ENCODE peak calls at places on chromosomes 13 and 19, in eight cellular contexts. One of them, this sample, is unnamed. For H3K4me1, the result is how much of the 10 kb centered on the place peaks cover.

GRCh38 chr13:40672310-40673060 is 6.0 kb upstream of the FOXO1 start:
- DNase-seq in adrenal gland: no peak
- DNase-seq in body of pancreas: peak
- DNase-seq in uterus: no peak
- DNase-seq in tibial nerve: no peak
- DNase-seq in transverse colon: no peak
- DNase-seq in right lobe of liver: no peak
- DNase-seq in A549: peak
- DNase-seq in this sample: no peak

GRCh38 chr19:18245297-18245696 is 19.1 kb upstream of the PDE4C start:
- DNase-seq in right lobe of liver: no peak
- DNase-seq in transverse colon: no peak
- DNase-seq in adrenal gland: no peak
- DNase-seq in uterus: no peak
- DNase-seq in body of pancreas: no peak
- DNase-seq in A549: no peak
- DNase-seq in tibial nerve: no peak
- DNase-seq in this sample: no peak

GRCh38 chr13:109010912-109011311 is 381.5 kb downstream of the MYO16 start:
- DNase-seq in tibial nerve: no peak
- DNase-seq in A549: no peak
- DNase-seq in adrenal gland: no peak
- DNase-seq in body of pancreas: no peak
- DNase-seq in right lobe of liver: no peak
- DNase-seq in uterus: no peak
- DNase-seq in transverse colon: no peak
- DNase-seq in this sample: no peak

GRCh38 chr13:41751277-41751676 is 209.6 kb downstream of the VWA8 start:
- DNase-seq in A549: no peak
- DNase-seq in right lobe of liver: no peak
- DNase-seq in tibial nerve: no peak
- DNase-seq in uterus: peak
- DNase-seq in adrenal gland: peak
- DNase-seq in body of pancreas: peak
- DNase-seq in transverse colon: no peak
- DNase-seq in this sample: no peak

GRCh38 chr13:95676100-95676774 is 702 bp upstream of the DNAJC3 start:
- DNase-seq in right lobe of liver: no peak
- DNase-seq in A549: peak
- DNase-seq in adrenal gland: peak
- DNase-seq in tibial nerve: no peak
- DNase-seq in uterus: no peak
- DNase-seq in body of pancreas: peak
- DNase-seq in transverse colon: peak
- DNase-seq in this sample: no peak

GRCh38 chr13:56735537-56735942 is 405.2 kb upstream of the PRR20A start:
- DNase-seq in body of pancreas: no peak
- DNase-seq in adrenal gland: no peak
- DNase-seq in right lobe of liver: no peak
- DNase-seq in uterus: no peak
- DNase-seq in tibial nerve: no peak
- DNase-seq in A549: no peak
- DNase-seq in transverse colon: no peak
- DNase-seq in this sample: no peak

GRCh38 chr19:5805465-5806132 is 732 bp downstream of the NRTN start:
- DNase-seq in transverse colon: peak
- DNase-seq in adrenal gland: peak
- DNase-seq in right lobe of liver: peak
- DNase-seq in body of pancreas: peak
- DNase-seq in A549: peak
- DNase-seq in uterus: no peak
- DNase-seq in tibial nerve: no peak
- DNase-seq in this sample: no peak

GRCh38 chr13:48235100-48235813 is 2.3 kb downstream of the ITM2B start:
- DNase-seq in uterus: no peak
- DNase-seq in tibial nerve: no peak
- DNase-seq in adrenal gland: peak
- DNase-seq in right lobe of liver: no peak
- DNase-seq in body of pancreas: peak
- DNase-seq in A549: no peak
- DNase-seq in transverse colon: peak
- DNase-seq in this sample: no peak

GRCh38 chr13:101640797-101641400 is 188.4 kb downstream of the ITGBL1 start:
- DNase-seq in transverse colon: no peak
- DNase-seq in right lobe of liver: no peak
- DNase-seq in body of pancreas: no peak
- DNase-seq in uterus: no peak
- DNase-seq in A549: no peak
- DNase-seq in adrenal gland: no peak
- DNase-seq in tibial nerve: no peak
- DNase-seq in this sample: no peak

GRCh38 chr13:72643339-72643989 is 84.0 kb downstream of the MZT1 start:
- DNase-seq in A549: peak
- DNase-seq in uterus: no peak
- DNase-seq in right lobe of liver: peak
- DNase-seq in adrenal gland: peak
- DNase-seq in body of pancreas: peak
- DNase-seq in transverse colon: peak
- DNase-seq in tibial nerve: peak
- DNase-seq in this sample: no peak

GRCh38 chr13:53151692-53152421 is 123.2 kb downstream of the OLFM4 start:
- DNase-seq in right lobe of liver: no peak
- DNase-seq in A549: peak
- DNase-seq in transverse colon: peak
- DNase-seq in adrenal gland: peak
- DNase-seq in tibial nerve: no peak
- DNase-seq in body of pancreas: peak
- DNase-seq in uterus: peak
- DNase-seq in this sample: no peak

GRCh38 chr13:82654851-82655517 is 1227.3 kb downstream of the SLITRK1 start:
- DNase-seq in A549: no peak
- DNase-seq in transverse colon: peak
- DNase-seq in uterus: no peak
- DNase-seq in adrenal gland: peak
- DNase-seq in tibial nerve: peak
- DNase-seq in right lobe of liver: no peak
- DNase-seq in body of pancreas: peak
- DNase-seq in this sample: no peak

GRCh38 chr13:98487522-98487921 is 89.4 kb downstream of the STK24 start:
- DNase-seq in transverse colon: no peak
- DNase-seq in A549: no peak
- DNase-seq in adrenal gland: no peak
- DNase-seq in uterus: no peak
- DNase-seq in right lobe of liver: no peak
- DNase-seq in body of pancreas: no peak
- DNase-seq in tibial nerve: no peak
- DNase-seq in this sample: no peak

GRCh38 chr19:7703332-7703731 is 1.4 kb upstream of the FCER2 start:
- DNase-seq in adrenal gland: no peak
- DNase-seq in A549: no peak
- DNase-seq in right lobe of liver: no peak
- DNase-seq in tibial nerve: no peak
- DNase-seq in transverse colon: no peak
- DNase-seq in body of pancreas: peak
- DNase-seq in uterus: no peak
- DNase-seq in this sample: no peak

GRCh38 chr19:50025794-50026549 is at the start of gene ZNF473:
- DNase-seq in body of pancreas: peak
- DNase-seq in adrenal gland: peak
- DNase-seq in A549: peak
- DNase-seq in right lobe of liver: peak
- DNase-seq in uterus: peak
- DNase-seq in tibial nerve: peak
- DNase-seq in transverse colon: peak
- DNase-seq in this sample: peak

GRCh38 chr19:18364826-18365528 is 21.0 kb upstream of the GDF15 start:
- DNase-seq in tibial nerve: no peak
- DNase-seq in adrenal gland: peak
- DNase-seq in transverse colon: peak
- DNase-seq in A549: peak
- DNase-seq in uterus: peak
- DNase-seq in body of pancreas: peak
- DNase-seq in right lobe of liver: peak
- DNase-seq in this sample: no peak

GRCh38 chr13:109152941-109153340 is 523.5 kb downstream of the MYO16 start:
- DNase-seq in A549: no peak
- DNase-seq in transverse colon: no peak
- DNase-seq in tibial nerve: no peak
- DNase-seq in uterus: no peak
- DNase-seq in right lobe of liver: no peak
- DNase-seq in adrenal gland: no peak
- DNase-seq in body of pancreas: no peak
- DNase-seq in this sample: no peak

DNA sequence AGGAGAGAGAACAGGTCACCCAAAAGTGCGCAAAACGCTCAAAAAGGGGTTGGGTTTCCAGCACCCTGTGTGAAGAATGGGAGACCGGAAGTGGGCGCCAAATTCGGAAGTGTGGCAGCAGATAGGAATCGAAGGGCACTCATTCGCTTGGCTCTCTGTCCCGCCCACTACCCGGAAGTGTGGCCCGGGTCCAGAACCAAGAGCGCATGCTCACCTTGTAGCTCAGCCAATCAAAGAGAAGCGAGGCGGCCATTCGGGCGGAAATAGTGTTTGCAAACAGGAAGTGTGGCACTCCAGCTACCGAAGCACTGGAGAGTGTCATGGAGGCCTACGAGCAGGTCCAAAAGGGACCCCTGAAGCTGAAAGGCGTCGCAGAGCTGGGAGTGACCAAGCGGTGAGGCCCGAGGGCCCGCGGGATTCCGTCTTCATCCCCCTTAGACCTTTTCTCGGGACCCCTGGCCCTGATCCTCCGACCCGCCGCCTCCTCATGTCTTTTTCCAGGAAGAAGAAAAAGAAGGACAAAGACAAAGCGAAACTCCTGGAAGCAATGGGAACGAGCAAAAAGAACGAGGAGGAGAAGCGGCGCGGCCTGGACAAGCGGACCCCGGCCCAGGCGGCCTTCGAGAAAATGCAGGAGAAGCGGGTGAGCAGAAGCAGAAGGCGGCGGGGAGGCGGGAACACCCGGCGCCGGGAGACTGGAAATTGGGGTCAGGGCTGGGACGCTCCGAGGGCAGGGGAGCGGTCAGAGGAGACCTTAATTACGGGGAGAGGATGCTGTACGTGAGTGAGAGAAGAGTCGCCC is at the start of gene FAM32A:
- DNase-seq in tibial nerve: peak
- DNase-seq in body of pancreas: peak
- DNase-seq in right lobe of liver: peak
- DNase-seq in uterus: peak
- DNase-seq in adrenal gland: peak
- DNase-seq in A549: peak
- DNase-seq in transverse colon: peak
- DNase-seq in this sample: peak
- TF ChIP-seq POLR2A in tibial nerve: peak
- TF ChIP-seq POLR2A in body of pancreas: peak
- TF ChIP-seq POLR2A in right lobe of liver: peak
- TF ChIP-seq POLR2A in uterus: peak
- TF ChIP-seq POLR2A in adrenal gland: peak
- TF ChIP-seq POLR2A in A549: no peak
- TF ChIP-seq POLR2A in transverse colon: peak
- TF ChIP-seq POLR2A in this sample: no peak

GRCh38 chr13:29510698-29511438 is 84.6 kb downstream of the SLC7A1 start:
- DNase-seq in right lobe of liver: no peak
- DNase-seq in uterus: no peak
- DNase-seq in tibial nerve: no peak
- DNase-seq in A549: no peak
- DNase-seq in transverse colon: no peak
- DNase-seq in body of pancreas: peak
- DNase-seq in adrenal gland: no peak
- DNase-seq in this sample: no peak
- H3K4me1 ChIP-seq in right lobe of liver: under half
- H3K4me1 ChIP-seq in uterus: under half
- H3K4me1 ChIP-seq in tibial nerve: under half
- H3K4me1 ChIP-seq in A549: under half
- H3K4me1 ChIP-seq in transverse colon: under half
- H3K4me1 ChIP-seq in body of pancreas: under half
- H3K4me1 ChIP-seq in adrenal gland: under half
- H3K4me1 ChIP-seq in this sample: under half

DNA sequence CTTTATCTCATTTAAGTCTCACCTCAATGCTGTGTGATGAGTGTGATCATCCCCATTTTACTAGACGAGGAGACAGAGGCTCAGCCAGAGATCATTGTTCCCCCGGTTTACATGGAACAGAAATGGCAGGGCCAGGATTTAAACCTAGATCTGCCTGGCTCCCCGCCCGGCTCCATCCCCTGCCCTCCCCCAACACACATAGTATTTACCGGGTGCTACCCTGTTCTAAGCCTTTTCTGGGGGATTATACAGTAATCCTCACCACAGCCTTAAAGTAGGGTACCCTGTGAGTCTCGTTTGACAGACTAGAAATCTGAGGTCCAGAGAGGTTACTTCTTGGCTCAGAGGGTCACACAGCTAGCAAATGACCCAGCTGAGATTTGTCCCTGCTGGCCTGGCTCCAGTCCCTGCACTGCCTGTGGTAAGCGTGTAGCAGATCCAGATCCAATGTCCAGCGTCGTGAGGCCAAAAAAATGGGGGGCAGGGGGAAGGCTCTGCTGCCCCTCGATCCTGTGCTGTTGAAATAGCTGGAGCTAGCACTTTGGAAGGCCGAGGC is 3.8 kb upstream of the KLC3 start:
- DNase-seq in tibial nerve: no peak
- DNase-seq in A549: no peak
- DNase-seq in adrenal gland: no peak
- DNase-seq in body of pancreas: no peak
- DNase-seq in right lobe of liver: no peak
- DNase-seq in uterus: no peak
- DNase-seq in transverse colon: no peak
- DNase-seq in this sample: no peak
- TF ChIP-seq POLR2A in tibial nerve: no peak
- TF ChIP-seq POLR2A in A549: no peak
- TF ChIP-seq POLR2A in adrenal gland: no peak
- TF ChIP-seq POLR2A in body of pancreas: no peak
- TF ChIP-seq POLR2A in right lobe of liver: no peak
- TF ChIP-seq POLR2A in uterus: no peak
- TF ChIP-seq POLR2A in transverse colon: no peak
- TF ChIP-seq POLR2A in this sample: no peak

DNA sequence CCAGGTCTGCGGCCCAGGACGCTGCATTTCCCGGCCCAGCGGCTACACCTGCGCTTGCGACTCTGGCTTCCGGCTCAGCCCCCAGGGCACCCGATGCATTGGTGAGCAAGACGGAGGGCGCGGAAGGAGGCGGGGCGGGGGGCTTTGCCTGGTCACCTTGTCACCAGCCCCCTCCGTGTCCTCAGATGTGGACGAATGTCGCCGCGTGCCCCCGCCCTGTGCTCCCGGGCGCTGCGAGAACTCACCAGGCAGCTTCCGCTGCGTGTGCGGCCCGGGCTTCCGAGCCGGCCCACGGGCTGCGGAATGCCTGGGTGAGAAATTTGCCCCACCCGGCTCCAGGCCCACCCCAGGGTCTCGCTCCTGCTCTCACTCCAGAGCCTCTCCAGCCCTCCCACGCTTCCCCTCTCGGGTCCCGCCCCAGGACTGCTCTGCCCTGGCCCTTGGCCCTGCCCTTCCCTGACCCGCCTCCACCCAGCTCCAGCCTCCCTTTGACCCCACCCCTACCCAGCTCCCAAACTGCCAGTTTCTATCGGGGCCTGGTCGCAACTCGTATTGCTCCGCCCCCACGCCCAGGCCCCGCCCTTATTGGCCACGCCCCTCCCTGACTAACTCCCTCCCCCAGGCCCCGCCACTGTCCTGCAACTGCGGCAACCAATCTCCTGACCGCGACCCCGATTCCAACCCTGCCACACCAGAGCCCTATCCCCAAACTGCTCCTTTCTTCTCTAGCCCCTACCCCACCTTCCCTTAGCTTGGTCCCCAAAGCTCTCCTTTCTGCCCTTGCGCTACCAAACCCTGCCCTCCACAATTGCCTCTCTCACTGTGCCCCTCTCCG is 8.6 kb downstream of the LTBP4 start:
- DNase-seq in body of pancreas: peak
- DNase-seq in A549: peak
- DNase-seq in tibial nerve: peak
- DNase-seq in adrenal gland: peak
- DNase-seq in transverse colon: peak
- DNase-seq in right lobe of liver: peak
- DNase-seq in uterus: peak
- DNase-seq in this sample: peak
- H3K4me1 ChIP-seq in body of pancreas: under half
- H3K4me1 ChIP-seq in A549: under half
- H3K4me1 ChIP-seq in tibial nerve: half or more
- H3K4me1 ChIP-seq in adrenal gland: under half
- H3K4me1 ChIP-seq in transverse colon: under half
- H3K4me1 ChIP-seq in right lobe of liver: under half
- H3K4me1 ChIP-seq in uterus: under half
- H3K4me1 ChIP-seq in this sample: under half